ENCODE peak calls at places on chromosome 22, in nine cellular contexts. One of them, this sample, is unnamed.
A peak's percentile ranks its signal among the peaks of the same experiment; 100 is the strongest.

GRCh38 chr22:29037340-29037932 is 24.2 kb downstream of the C22orf31 start:
- DNase-seq in ACHN: no peak
- DNase-seq in NAMALWA: no peak
- DNase-seq in CD8-positive, alpha-beta T cell: no peak
- DNase-seq in amniotic stem cell: no peak
- DNase-seq in stimulated activated CD8-positive, alpha-beta memory T cell treated with anti-CD3 and anti-CD28 coated beads, Interleukin-15, amount 100 ng/mL, for 24 hours: no peak
- DNase-seq in prostate gland: no peak
- DNase-seq in K562: no peak
- DNase-seq in AG08395: no peak
- DNase-seq in this sample: no peak

GRCh38 chr22:37056246-37056645 is 4.7 kb downstream of the KCTD17 start:
- DNase-seq in amniotic stem cell: no peak
- DNase-seq in NAMALWA: no peak
- DNase-seq in stimulated activated CD8-positive, alpha-beta memory T cell treated with anti-CD3 and anti-CD28 coated beads, Interleukin-15, amount 100 ng/mL, for 24 hours: no peak
- DNase-seq in ACHN: no peak
- DNase-seq in prostate gland: no peak
- DNase-seq in K562: no peak
- DNase-seq in AG08395: no peak
- DNase-seq in CD8-positive, alpha-beta T cell: no peak
- DNase-seq in this sample: no peak

GRCh38 chr22:41561335-41561734 is 525 bp downstream of the CSDC2 start:
- DNase-seq in prostate gland: no peak
- DNase-seq in ACHN: peak; percentile 4
- DNase-seq in K562: no peak
- DNase-seq in amniotic stem cell: no peak
- DNase-seq in AG08395: no peak
- DNase-seq in stimulated activated CD8-positive, alpha-beta memory T cell treated with anti-CD3 and anti-CD28 coated beads, Interleukin-15, amount 100 ng/mL, for 24 hours: no peak
- DNase-seq in CD8-positive, alpha-beta T cell: no peak
- DNase-seq in NAMALWA: no peak
- DNase-seq in this sample: no peak

GRCh38 chr22:22856364-22856763 is 31.3 kb upstream of the IGLL5 start:
- DNase-seq in ACHN: no peak
- DNase-seq in prostate gland: no peak
- DNase-seq in CD8-positive, alpha-beta T cell: no peak
- DNase-seq in AG08395: no peak
- DNase-seq in amniotic stem cell: no peak
- DNase-seq in K562: no peak
- DNase-seq in NAMALWA: no peak
- DNase-seq in stimulated activated CD8-positive, alpha-beta memory T cell treated with anti-CD3 and anti-CD28 coated beads, Interleukin-15, amount 100 ng/mL, for 24 hours: no peak
- DNase-seq in this sample: no peak

GRCh38 chr22:22938672-22939536 is 51.3 kb downstream of the IGLL5 start:
- DNase-seq in CD8-positive, alpha-beta T cell: no peak
- DNase-seq in prostate gland: no peak
- DNase-seq in AG08395: no peak
- DNase-seq in stimulated activated CD8-positive, alpha-beta memory T cell treated with anti-CD3 and anti-CD28 coated beads, Interleukin-15, amount 100 ng/mL, for 24 hours: no peak
- DNase-seq in amniotic stem cell: no peak
- DNase-seq in ACHN: no peak
- DNase-seq in K562: peak; percentile 59
- DNase-seq in NAMALWA: peak; percentile 26
- DNase-seq in this sample: peak; percentile 49

GRCh38 chr22:22552630-22553029 is 6.4 kb downstream of the PRAME start:
- DNase-seq in ACHN: no peak
- DNase-seq in NAMALWA: no peak
- DNase-seq in AG08395: no peak
- DNase-seq in prostate gland: no peak
- DNase-seq in stimulated activated CD8-positive, alpha-beta memory T cell treated with anti-CD3 and anti-CD28 coated beads, Interleukin-15, amount 100 ng/mL, for 24 hours: no peak
- DNase-seq in amniotic stem cell: no peak
- DNase-seq in K562: peak; percentile 87
- DNase-seq in CD8-positive, alpha-beta T cell: no peak
- DNase-seq in this sample: no peak

GRCh38 chr22:37552560-37553163 is 7.6 kb upstream of the CDC42EP1 start:
- DNase-seq in AG08395: peak; percentile 62
- DNase-seq in stimulated activated CD8-positive, alpha-beta memory T cell treated with anti-CD3 and anti-CD28 coated beads, Interleukin-15, amount 100 ng/mL, for 24 hours: no peak
- DNase-seq in CD8-positive, alpha-beta T cell: no peak
- DNase-seq in amniotic stem cell: no peak
- DNase-seq in K562: peak; percentile 89
- DNase-seq in NAMALWA: no peak
- DNase-seq in ACHN: no peak
- DNase-seq in prostate gland: no peak
- DNase-seq in this sample: no peak

GRCh38 chr22:36743011-36743410 is 32.9 kb downstream of the IFT27 start:
- DNase-seq in stimulated activated CD8-positive, alpha-beta memory T cell treated with anti-CD3 and anti-CD28 coated beads, Interleukin-15, amount 100 ng/mL, for 24 hours: no peak
- DNase-seq in CD8-positive, alpha-beta T cell: no peak
- DNase-seq in K562: no peak
- DNase-seq in amniotic stem cell: no peak
- DNase-seq in NAMALWA: no peak
- DNase-seq in ACHN: no peak
- DNase-seq in AG08395: no peak
- DNase-seq in prostate gland: no peak
- DNase-seq in this sample: no peak

GRCh38 chr22:45880732-45881523 is 96.0 kb downstream of the WNT7B start:
- DNase-seq in CD8-positive, alpha-beta T cell: no peak
- DNase-seq in stimulated activated CD8-positive, alpha-beta memory T cell treated with anti-CD3 and anti-CD28 coated beads, Interleukin-15, amount 100 ng/mL, for 24 hours: no peak
- DNase-seq in amniotic stem cell: no peak
- DNase-seq in ACHN: no peak
- DNase-seq in AG08395: no peak
- DNase-seq in prostate gland: no peak
- DNase-seq in K562: no peak
- DNase-seq in NAMALWA: no peak
- DNase-seq in this sample: peak; percentile 85

GRCh38 chr22:20054034-20054427 is 26.0 kb upstream of the DGCR8 start:
- DNase-seq in K562: no peak
- DNase-seq in stimulated activated CD8-positive, alpha-beta memory T cell treated with anti-CD3 and anti-CD28 coated beads, Interleukin-15, amount 100 ng/mL, for 24 hours: no peak
- DNase-seq in amniotic stem cell: no peak
- DNase-seq in ACHN: no peak
- DNase-seq in CD8-positive, alpha-beta T cell: no peak
- DNase-seq in prostate gland: no peak
- DNase-seq in AG08395: no peak
- DNase-seq in NAMALWA: no peak
- DNase-seq in this sample: no peak

GRCh38 chr22:27238935-27239510 is 562.5 kb downstream of the MN1 start:
- DNase-seq in AG08395: peak; percentile 94
- DNase-seq in NAMALWA: no peak
- DNase-seq in ACHN: peak; percentile 93
- DNase-seq in CD8-positive, alpha-beta T cell: no peak
- DNase-seq in stimulated activated CD8-positive, alpha-beta memory T cell treated with anti-CD3 and anti-CD28 coated beads, Interleukin-15, amount 100 ng/mL, for 24 hours: no peak
- DNase-seq in amniotic stem cell: peak; percentile 54
- DNase-seq in K562: peak; percentile 24
- DNase-seq in prostate gland: no peak
- DNase-seq in this sample: no peak

GRCh38 chr22:44701824-44702478 is at the start of gene PRR5:
- DNase-seq in ACHN: peak; percentile 79
- DNase-seq in K562: peak; percentile 88
- DNase-seq in NAMALWA: peak; percentile 64
- DNase-seq in prostate gland: peak; percentile 68
- DNase-seq in stimulated activated CD8-positive, alpha-beta memory T cell treated with anti-CD3 and anti-CD28 coated beads, Interleukin-15, amount 100 ng/mL, for 24 hours: peak; percentile 57
- DNase-seq in amniotic stem cell: peak; percentile 38
- DNase-seq in AG08395: peak; percentile 90
- DNase-seq in CD8-positive, alpha-beta T cell: peak; percentile 83
- DNase-seq in this sample: no peak

GRCh38 chr22:30889268-30889995 is 79.1 kb downstream of the MORC2 start:
- DNase-seq in CD8-positive, alpha-beta T cell: no peak
- DNase-seq in NAMALWA: no peak
- DNase-seq in stimulated activated CD8-positive, alpha-beta memory T cell treated with anti-CD3 and anti-CD28 coated beads, Interleukin-15, amount 100 ng/mL, for 24 hours: no peak
- DNase-seq in ACHN: no peak
- DNase-seq in amniotic stem cell: no peak
- DNase-seq in prostate gland: no peak
- DNase-seq in K562: no peak
- DNase-seq in AG08395: no peak
- DNase-seq in this sample: peak; percentile 88

GRCh38 chr22:45834795-45835194 is 142.2 kb downstream of the WNT7B start:
- DNase-seq in K562: no peak
- DNase-seq in prostate gland: no peak
- DNase-seq in amniotic stem cell: no peak
- DNase-seq in NAMALWA: no peak
- DNase-seq in AG08395: no peak
- DNase-seq in stimulated activated CD8-positive, alpha-beta memory T cell treated with anti-CD3 and anti-CD28 coated beads, Interleukin-15, amount 100 ng/mL, for 24 hours: no peak
- DNase-seq in ACHN: no peak
- DNase-seq in CD8-positive, alpha-beta T cell: no peak
- DNase-seq in this sample: no peak

GRCh38 chr22:27100789-27101188 is 443.4 kb downstream of the MIAT start:
- DNase-seq in prostate gland: no peak
- DNase-seq in AG08395: peak; percentile 79
- DNase-seq in stimulated activated CD8-positive, alpha-beta memory T cell treated with anti-CD3 and anti-CD28 coated beads, Interleukin-15, amount 100 ng/mL, for 24 hours: no peak
- DNase-seq in K562: no peak
- DNase-seq in ACHN: peak; percentile 84
- DNase-seq in NAMALWA: no peak
- DNase-seq in amniotic stem cell: no peak
- DNase-seq in CD8-positive, alpha-beta T cell: no peak
- DNase-seq in this sample: no peak

GRCh38 chr22:43226368-43226979 is 39.5 kb upstream of the TTLL12 start:
- DNase-seq in NAMALWA: no peak
- DNase-seq in CD8-positive, alpha-beta T cell: no peak
- DNase-seq in prostate gland: no peak
- DNase-seq in ACHN: no peak
- DNase-seq in AG08395: peak; percentile 83
- DNase-seq in amniotic stem cell: no peak
- DNase-seq in stimulated activated CD8-positive, alpha-beta memory T cell treated with anti-CD3 and anti-CD28 coated beads, Interleukin-15, amount 100 ng/mL, for 24 hours: no peak
- DNase-seq in K562: peak; percentile 35
- DNase-seq in this sample: no peak

GRCh38 chr22:27866136-27867091 is 52.6 kb downstream of the PITPNB start:
- DNase-seq in CD8-positive, alpha-beta T cell: no peak
- DNase-seq in AG08395: peak; percentile 63
- DNase-seq in NAMALWA: no peak
- DNase-seq in K562: no peak
- DNase-seq in stimulated activated CD8-positive, alpha-beta memory T cell treated with anti-CD3 and anti-CD28 coated beads, Interleukin-15, amount 100 ng/mL, for 24 hours: no peak
- DNase-seq in amniotic stem cell: peak; percentile 79
- DNase-seq in ACHN: no peak
- DNase-seq in prostate gland: peak; percentile 23
- DNase-seq in this sample: no peak